ENCODE peak calls at places on chromosomes 12 and 14, in eight cellular contexts. F, E, W, X, N, Y, S and Z are unnamed samples.

GRCh38 chr12:10363922-10364838 is 25.7 kb downstream of the KLRK1 start:
- DNase-seq in W (peak; percentile 63), F (peak; percentile 80), S (peak; percentile 40), E (no peak), N (peak; percentile 43), X (no peak), Y (peak; percentile 67), Z (no peak)

GRCh38 chr12:45878630-45879255 is 111.6 kb downstream of the SCAF11 start:
- DNase-seq in S (peak; percentile 18), W (no peak), F (no peak), E (no peak), Y (no peak), X (no peak), N (no peak), Z (peak; percentile 84)

GRCh38 chr14:101709962-101710891 is 51.3 kb upstream of the PPP2R5C start:
- DNase-seq in F (no peak), X (no peak), W (peak; percentile 66), E (no peak), N (no peak), S (no peak), Y (no peak), Z (peak; percentile 53)

GRCh38 chr14:105477659-105478623 is 3.3 kb downstream of the CRIP2 start:
- DNase-seq in E (no peak), W (peak; percentile 79), N (no peak), S (no peak), Y (no peak), X (no peak), F (no peak), Z (peak; percentile 59)

GRCh38 chr14:88385212-88386101 is at the start of gene SPATA7:
- DNase-seq in E (peak; percentile 51), X (peak; percentile 95), Y (peak; percentile 98), S (peak; percentile 88), W (peak; percentile 95), F (peak; percentile 94), N (peak; percentile 97), Z (peak; percentile 98)

GRCh38 chr14:56241441-56241840 is 123.2 kb downstream of the PELI2 start:
- DNase-seq in Y (no peak), F (no peak), S (no peak), W (no peak), E (no peak), N (no peak), X (no peak), Z (no peak)

GRCh38 chr12:12645485-12645884 is 33.8 kb downstream of the CREBL2 start:
- DNase-seq in Y (peak; percentile 7), N (no peak), W (no peak), S (peak; percentile 53), X (no peak), F (no peak), E (no peak), Z (peak; percentile 56)

GRCh38 chr14:103630364-103631108 is 1.5 kb downstream of the KLC1 start:
- DNase-seq in Y (no peak), S (no peak), W (no peak), F (no peak), N (no peak), X (no peak), E (no peak), Z (peak; percentile 24)

GRCh38 chr12:130846386-130846785 is 7.3 kb upstream of the STX2 start:
- DNase-seq in F (no peak), S (no peak), W (no peak), X (no peak), Y (no peak), E (no peak), N (no peak), Z (peak; percentile 12)

GRCh38 chr14:85444685-85445084 is 85.3 kb upstream of the FLRT2 start:
- DNase-seq in Y (peak; percentile 96), E (no peak), S (no peak), F (peak; percentile 1), W (no peak), X (no peak), N (no peak), Z (peak; percentile 93)

GRCh38 chr12:94169966-94170689 is 21.8 kb downstream of the PLXNC1 start:
- DNase-seq in S (no peak), W (no peak), Y (no peak), E (no peak), X (no peak), N (no peak), F (no peak), Z (no peak)

GRCh38 chr12:26614217-26614616 is 218.8 kb downstream of the ITPR2 start:
- DNase-seq in N (no peak), S (peak; percentile 20), X (peak; percentile 31), Y (no peak), F (peak; percentile 76), W (no peak), E (no peak), Z (peak; percentile 51)

GRCh38 chr14:48967419-48967818 is 618.8 kb downstream of the RPS29 start:
- DNase-seq in S (no peak), E (no peak), Y (no peak), X (no peak), N (no peak), W (no peak), F (no peak), Z (no peak)

GRCh38 chr14:68977741-68978549 is 1.2 kb downstream of the ACTN1 start:
- DNase-seq in F (no peak), Y (no peak), X (peak; percentile 43), W (peak; percentile 87), S (peak; percentile 81), E (no peak), N (peak; percentile 73), Z (peak; percentile 78)

GRCh38 chr14:89667983-89668382 is 250.9 kb upstream of the FOXN3 start:
- DNase-seq in X (no peak), F (no peak), N (no peak), W (no peak), Y (no peak), S (no peak), E (no peak), Z (no peak)

GRCh38 chr12:80195143-80195726 is 95.9 kb downstream of the OTOGL start:
- DNase-seq in F (no peak), E (no peak), X (peak; percentile 54), N (no peak), S (no peak), Y (no peak), W (no peak), Z (peak; percentile 87)